ENCODE peak calls at places on chromosome 22, in five cellular contexts. One of them, this sample, is unnamed.

GRCh38 chr22:29083576-29084566 is 11.0 kb downstream of the KREMEN1 start:
- DNase-seq in Calu3: no peak
- DNase-seq in epithelial cell of esophagus: no peak
- DNase-seq in pancreas: no peak
- DNase-seq in A549: no peak
- DNase-seq in this sample: peak

GRCh38 chr22:24420072-24420976 is 7.1 kb upstream of the ADORA2A start:
- DNase-seq in Calu3: no peak
- DNase-seq in epithelial cell of esophagus: no peak
- DNase-seq in pancreas: no peak
- DNase-seq in A549: no peak
- DNase-seq in this sample: peak

GRCh38 chr22:28855355-28856094 is 27.8 kb upstream of the ZNRF3 start:
- DNase-seq in Calu3: peak
- DNase-seq in epithelial cell of esophagus: peak
- DNase-seq in pancreas: peak
- DNase-seq in A549: peak
- DNase-seq in this sample: no peak

GRCh38 chr22:41976070-41976901 is 7.0 kb downstream of the SEPTIN3 start:
- DNase-seq in Calu3: peak
- DNase-seq in epithelial cell of esophagus: peak
- DNase-seq in pancreas: no peak
- DNase-seq in A549: no peak
- DNase-seq in this sample: no peak

GRCh38 chr22:34885852-34886251 is 180.1 kb upstream of the ISX start:
- DNase-seq in Calu3: no peak
- DNase-seq in epithelial cell of esophagus: no peak
- DNase-seq in pancreas: no peak
- DNase-seq in A549: no peak
- DNase-seq in this sample: no peak

GRCh38 chr22:49617866-49618688 is 209.6 kb downstream of the BRD1 start:
- DNase-seq in Calu3: no peak
- DNase-seq in epithelial cell of esophagus: no peak
- DNase-seq in pancreas: no peak
- DNase-seq in A549: no peak
- DNase-seq in this sample: peak

GRCh38 chr22:25492950-25493790 is 71.3 kb upstream of the GRK3 start:
- DNase-seq in Calu3: no peak
- DNase-seq in epithelial cell of esophagus: no peak
- DNase-seq in pancreas: peak
- DNase-seq in A549: no peak
- DNase-seq in this sample: no peak

GRCh38 chr22:45296628-45297297 is 12.0 kb downstream of the UPK3A start:
- DNase-seq in Calu3: no peak
- DNase-seq in epithelial cell of esophagus: no peak
- DNase-seq in pancreas: no peak
- DNase-seq in A549: no peak
- DNase-seq in this sample: no peak

GRCh38 chr22:39983346-39983745 is 11.4 kb upstream of the FAM83F start:
- DNase-seq in Calu3: no peak
- DNase-seq in epithelial cell of esophagus: no peak
- DNase-seq in pancreas: no peak
- DNase-seq in A549: no peak
- DNase-seq in this sample: no peak

GRCh38 chr22:39292561-39293074 is 26.8 kb downstream of the RPL3 start:
- DNase-seq in Calu3: peak
- DNase-seq in epithelial cell of esophagus: peak
- DNase-seq in pancreas: peak
- DNase-seq in A549: peak
- DNase-seq in this sample: peak

GRCh38 chr22:45644714-45645113 is 26.9 kb upstream of the ATXN10 start:
- DNase-seq in Calu3: no peak
- DNase-seq in epithelial cell of esophagus: no peak
- DNase-seq in pancreas: no peak
- DNase-seq in A549: no peak
- DNase-seq in this sample: no peak

GRCh38 chr22:24180316-24181087 is 785 bp upstream of the SUSD2 start:
- DNase-seq in Calu3: no peak
- DNase-seq in epithelial cell of esophagus: no peak
- DNase-seq in pancreas: no peak
- DNase-seq in A549: no peak
- DNase-seq in this sample: no peak

GRCh38 chr22:42645938-42646568 is 3.1 kb downstream of the CYB5R3 start:
- DNase-seq in Calu3: no peak
- DNase-seq in epithelial cell of esophagus: no peak
- DNase-seq in pancreas: no peak
- DNase-seq in A549: no peak
- DNase-seq in this sample: no peak

GRCh38 chr22:27809226-27809625 is 7.7 kb upstream of the MN1 start:
- DNase-seq in Calu3: no peak
- DNase-seq in epithelial cell of esophagus: no peak
- DNase-seq in pancreas: no peak
- DNase-seq in A549: no peak
- DNase-seq in this sample: no peak

GRCh38 chr22:23970816-23971482 is 3.3 kb downstream of the DDT start:
- DNase-seq in Calu3: no peak
- DNase-seq in epithelial cell of esophagus: no peak
- DNase-seq in pancreas: peak
- DNase-seq in A549: no peak
- DNase-seq in this sample: no peak

GRCh38 chr22:23294221-23294620 is 113.9 kb downstream of the BCR start:
- DNase-seq in Calu3: no peak
- DNase-seq in epithelial cell of esophagus: no peak
- DNase-seq in pancreas: no peak
- DNase-seq in A549: no peak
- DNase-seq in this sample: no peak

GRCh38 chr22:27317961-27318360 is 483.6 kb downstream of the MN1 start:
- DNase-seq in Calu3: no peak
- DNase-seq in epithelial cell of esophagus: no peak
- DNase-seq in pancreas: no peak
- DNase-seq in A549: no peak
- DNase-seq in this sample: no peak

GRCh38 chr22:24059121-24059520 is 48.0 kb downstream of the CABIN1 start:
- DNase-seq in Calu3: no peak
- DNase-seq in epithelial cell of esophagus: peak
- DNase-seq in pancreas: no peak
- DNase-seq in A549: no peak
- DNase-seq in this sample: no peak

GRCh38 chr22:30891781-30892180 is 76.8 kb downstream of the MORC2 start:
- DNase-seq in Calu3: no peak
- DNase-seq in epithelial cell of esophagus: no peak
- DNase-seq in pancreas: no peak
- DNase-seq in A549: no peak
- DNase-seq in this sample: no peak

GRCh38 chr22:41501209-41501608 is 32.3 kb downstream of the ACO2 start:
- DNase-seq in Calu3: no peak
- DNase-seq in epithelial cell of esophagus: peak
- DNase-seq in pancreas: no peak
- DNase-seq in A549: peak
- DNase-seq in this sample: no peak

GRCh38 chr22:41231369-41231768 is 9.4 kb downstream of the CHADL start:
- DNase-seq in Calu3: no peak
- DNase-seq in epithelial cell of esophagus: no peak
- DNase-seq in pancreas: no peak
- DNase-seq in A549: no peak
- DNase-seq in this sample: no peak

GRCh38 chr22:45197606-45198462 is 34.1 kb downstream of the NUP50 start:
- DNase-seq in Calu3: no peak
- DNase-seq in epithelial cell of esophagus: no peak
- DNase-seq in pancreas: no peak
- DNase-seq in A549: no peak
- DNase-seq in this sample: no peak

GRCh38 chr22:27561301-27561820 is 240.2 kb downstream of the MN1 start:
- DNase-seq in Calu3: no peak
- DNase-seq in epithelial cell of esophagus: peak
- DNase-seq in pancreas: no peak
- DNase-seq in A549: no peak
- DNase-seq in this sample: no peak

GRCh38 chr22:26066534-26066933 is 102.7 kb upstream of the SEZ6L start:
- DNase-seq in Calu3: no peak
- DNase-seq in epithelial cell of esophagus: no peak
- DNase-seq in pancreas: no peak
- DNase-seq in A549: no peak
- DNase-seq in this sample: no peak

GRCh38 chr22:17303840-17304779 is 65.2 kb upstream of the CECR2 start:
- DNase-seq in Calu3: no peak
- DNase-seq in epithelial cell of esophagus: no peak
- DNase-seq in pancreas: no peak
- DNase-seq in A549: no peak
- DNase-seq in this sample: no peak

GRCh38 chr22:23094695-23095466 is 24.6 kb downstream of the GNAZ start:
- DNase-seq in Calu3: no peak
- DNase-seq in epithelial cell of esophagus: no peak
- DNase-seq in pancreas: no peak
- DNase-seq in A549: no peak
- DNase-seq in this sample: no peak

GRCh38 chr22:45225732-45226560 is 14.7 kb downstream of the KIAA0930 start:
- DNase-seq in Calu3: no peak
- DNase-seq in epithelial cell of esophagus: peak
- DNase-seq in pancreas: no peak
- DNase-seq in A549: no peak
- DNase-seq in this sample: peak

GRCh38 chr22:48370508-48371325 is 1457.0 kb downstream of the BRD1 start:
- DNase-seq in Calu3: no peak
- DNase-seq in epithelial cell of esophagus: no peak
- DNase-seq in pancreas: no peak
- DNase-seq in A549: peak
- DNase-seq in this sample: no peak

GRCh38 chr22:43922123-43922522 is 1.5 kb upstream of the PNPLA3 start:
- DNase-seq in Calu3: peak
- DNase-seq in epithelial cell of esophagus: no peak
- DNase-seq in pancreas: no peak
- DNase-seq in A549: no peak
- DNase-seq in this sample: no peak
- TF ChIP-seq CTCF in Calu3: no peak
- TF ChIP-seq CTCF in epithelial cell of esophagus: no peak
- TF ChIP-seq CTCF in pancreas: no peak
- TF ChIP-seq CTCF in A549: no peak
- TF ChIP-seq CTCF in this sample: no peak

DNA sequence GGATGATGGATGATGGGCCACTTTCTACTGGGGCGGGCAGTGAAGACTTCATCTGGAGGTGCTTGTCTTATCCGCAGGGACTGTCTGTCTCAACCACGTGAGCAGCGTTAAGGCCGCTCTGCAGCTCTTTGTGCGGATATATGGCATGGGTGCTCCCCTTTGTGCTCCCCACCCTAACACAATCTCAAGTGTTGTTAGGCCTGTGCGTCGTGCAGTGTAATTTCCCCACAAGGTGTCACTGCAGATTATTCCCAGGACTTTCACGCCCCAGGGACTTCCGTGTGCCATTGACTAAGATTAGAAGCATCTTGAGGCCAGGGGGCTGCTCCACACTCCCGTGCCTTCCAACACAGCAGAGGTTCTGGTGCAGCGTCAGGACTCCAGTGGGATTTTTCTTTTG is 65.3 kb downstream of the TBC1D22A start:
- DNase-seq in Calu3: no peak
- DNase-seq in epithelial cell of esophagus: no peak
- DNase-seq in pancreas: no peak
- DNase-seq in A549: no peak
- DNase-seq in this sample: no peak
- TF ChIP-seq CTCF in Calu3: no peak
- TF ChIP-seq CTCF in epithelial cell of esophagus: no peak
- TF ChIP-seq CTCF in pancreas: no peak
- TF ChIP-seq CTCF in A549: no peak
- TF ChIP-seq CTCF in this sample: no peak

DNA sequence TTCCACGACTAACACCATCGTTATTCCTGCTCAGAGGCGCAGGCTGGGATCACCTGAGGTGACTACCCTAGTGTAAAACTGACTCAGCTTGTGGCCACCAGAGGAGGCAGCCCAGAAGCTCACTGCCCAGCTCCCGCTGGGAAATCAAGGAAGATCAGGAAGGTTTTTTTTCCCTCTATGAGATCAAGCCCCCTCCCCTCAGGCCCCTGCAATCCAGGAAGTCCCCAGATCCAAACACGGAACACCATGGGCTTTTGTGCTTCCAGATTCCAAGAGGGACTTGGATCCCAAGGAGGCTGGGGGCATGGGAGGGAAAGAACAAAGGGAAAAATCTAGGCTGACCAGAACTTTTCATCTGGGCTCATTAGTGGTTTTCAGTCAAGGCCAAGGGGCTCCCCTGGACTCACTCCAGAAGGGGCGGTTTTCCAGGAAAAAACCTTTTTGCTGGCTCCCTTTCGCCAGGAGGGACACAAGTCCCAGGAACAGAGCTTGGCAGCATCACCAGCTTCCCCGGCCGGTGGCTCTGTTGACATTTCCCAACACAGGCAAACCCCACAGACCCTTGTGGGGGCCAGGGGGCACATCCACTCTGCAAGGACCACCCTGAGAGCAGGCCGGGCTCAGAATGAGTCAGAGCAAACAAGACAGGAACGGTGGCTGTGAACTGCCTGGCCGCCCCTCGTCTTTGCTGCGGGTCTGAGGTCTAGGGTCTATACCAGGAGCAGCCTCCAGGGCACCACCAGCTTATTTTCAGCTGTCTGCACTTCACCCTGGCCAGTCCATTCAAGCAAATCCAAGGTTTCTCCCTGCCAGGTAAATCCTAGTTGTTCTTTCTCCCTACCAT is 36.8 kb downstream of the MYH9 start:
- DNase-seq in Calu3: no peak
- DNase-seq in epithelial cell of esophagus: peak
- DNase-seq in pancreas: peak
- DNase-seq in A549: peak
- DNase-seq in this sample: no peak
- TF ChIP-seq CTCF in Calu3: no peak
- TF ChIP-seq CTCF in epithelial cell of esophagus: peak
- TF ChIP-seq CTCF in pancreas: no peak
- TF ChIP-seq CTCF in A549: no peak
- TF ChIP-seq CTCF in this sample: no peak

DNA sequence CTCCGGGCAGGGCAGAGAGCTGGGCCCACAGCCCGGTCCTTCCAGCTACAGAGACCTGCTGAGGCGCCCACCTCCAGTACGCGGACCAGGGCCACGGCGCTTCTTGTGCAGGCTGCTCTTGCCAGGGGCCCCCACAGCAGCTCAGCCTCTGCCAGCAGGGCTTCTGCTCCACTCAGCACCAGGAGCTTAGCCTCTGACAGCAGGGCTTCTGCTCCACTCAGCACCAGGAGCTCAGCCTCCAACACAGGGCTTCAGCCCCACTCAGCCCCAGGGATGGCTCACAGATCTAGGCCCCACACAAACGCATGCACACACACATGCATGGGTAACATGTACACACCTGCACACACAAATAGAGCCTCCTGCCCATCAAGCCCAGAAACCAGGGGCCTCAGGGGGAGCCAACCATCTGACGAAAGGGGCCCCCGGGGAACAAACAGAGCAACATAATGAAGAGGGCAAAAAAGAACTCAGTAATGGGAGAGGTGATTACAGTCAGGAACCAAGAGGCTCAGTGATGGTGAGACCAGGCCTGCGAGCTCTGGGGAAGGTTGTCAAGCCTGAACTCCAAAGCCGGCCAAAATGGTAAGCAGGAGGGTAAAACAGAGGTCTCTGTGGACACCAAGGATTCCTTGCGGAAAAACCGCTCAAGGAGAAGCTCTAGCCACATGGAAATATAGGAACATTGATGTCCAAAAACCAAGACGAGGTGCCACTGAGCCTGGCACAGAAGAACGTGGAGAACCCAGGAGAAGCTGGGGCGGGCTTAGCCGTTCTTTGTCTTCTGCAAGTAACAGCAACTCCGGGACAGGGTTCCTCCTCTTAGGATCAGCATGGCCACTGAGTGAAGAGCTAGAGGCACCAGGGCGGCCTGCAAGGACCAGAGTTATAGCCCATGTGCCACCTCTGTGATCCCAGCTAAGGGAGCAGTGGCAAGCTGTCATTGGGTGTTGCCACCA is 46.5 kb downstream of the GNB1L start:
- DNase-seq in Calu3: no peak
- DNase-seq in epithelial cell of esophagus: no peak
- DNase-seq in pancreas: no peak
- DNase-seq in A549: no peak
- DNase-seq in this sample: peak
- TF ChIP-seq CTCF in Calu3: no peak
- TF ChIP-seq CTCF in epithelial cell of esophagus: no peak
- TF ChIP-seq CTCF in pancreas: no peak
- TF ChIP-seq CTCF in A549: no peak
- TF ChIP-seq CTCF in this sample: no peak

This sample was measured in CD14-positive monocyte.